ENCODE peak calls at places on chromosomes 3 and 15, in six cellular contexts. One of them, this sample, is unnamed. For H3K27me3, the result is how much of the 10 kb centered on the place peaks cover.

GRCh38 chr3:40379674-40380306 is 7.2 kb upstream of the ENTPD3 start:
- DNase-seq in neuronal stem cell: no peak
- DNase-seq in transverse colon: no peak
- DNase-seq in left lung: no peak
- DNase-seq in brain microvascular endothelial cell: no peak
- DNase-seq in PC-3: no peak
- DNase-seq in this sample: no peak

GRCh38 chr3:157135671-157136396 is 24.1 kb downstream of the CCNL1 start:
- DNase-seq in PC-3: peak
- DNase-seq in left lung: no peak
- DNase-seq in neuronal stem cell: no peak
- DNase-seq in transverse colon: no peak
- DNase-seq in brain microvascular endothelial cell: peak
- DNase-seq in this sample: no peak

GRCh38 chr3:141204343-141204742 is 27.3 kb upstream of the PXYLP1 start:
- DNase-seq in left lung: no peak
- DNase-seq in brain microvascular endothelial cell: no peak
- DNase-seq in neuronal stem cell: no peak
- DNase-seq in PC-3: no peak
- DNase-seq in transverse colon: no peak
- DNase-seq in this sample: no peak

GRCh38 chr3:129449279-129450115 is 9.5 kb downstream of the IFT122 start:
- DNase-seq in neuronal stem cell: no peak
- DNase-seq in left lung: no peak
- DNase-seq in PC-3: no peak
- DNase-seq in transverse colon: no peak
- DNase-seq in brain microvascular endothelial cell: no peak
- DNase-seq in this sample: no peak

GRCh38 chr3:141538568-141538967 is 51.7 kb downstream of the RASA2 start:
- DNase-seq in neuronal stem cell: no peak
- DNase-seq in transverse colon: no peak
- DNase-seq in left lung: no peak
- DNase-seq in brain microvascular endothelial cell: no peak
- DNase-seq in PC-3: peak
- DNase-seq in this sample: no peak

GRCh38 chr3:130386604-130387263 is 41.3 kb downstream of the COL6A5 start:
- DNase-seq in transverse colon: no peak
- DNase-seq in left lung: no peak
- DNase-seq in PC-3: peak
- DNase-seq in neuronal stem cell: no peak
- DNase-seq in brain microvascular endothelial cell: peak
- DNase-seq in this sample: no peak

GRCh38 chr3:30353711-30354467 is 252.5 kb upstream of the TGFBR2 start:
- DNase-seq in neuronal stem cell: no peak
- DNase-seq in transverse colon: peak
- DNase-seq in brain microvascular endothelial cell: no peak
- DNase-seq in left lung: no peak
- DNase-seq in PC-3: peak
- DNase-seq in this sample: peak

GRCh38 chr15:75063338-75063737 is 39.9 kb downstream of the PPCDC start:
- DNase-seq in left lung: no peak
- DNase-seq in transverse colon: no peak
- DNase-seq in brain microvascular endothelial cell: peak
- DNase-seq in neuronal stem cell: no peak
- DNase-seq in PC-3: no peak
- DNase-seq in this sample: no peak

GRCh38 chr3:141413387-141414140 is 45.3 kb downstream of the ZBTB38 start:
- DNase-seq in left lung: no peak
- DNase-seq in brain microvascular endothelial cell: no peak
- DNase-seq in transverse colon: no peak
- DNase-seq in neuronal stem cell: no peak
- DNase-seq in PC-3: no peak
- DNase-seq in this sample: no peak

GRCh38 chr15:91072162-91072561 is 27.9 kb upstream of the SV2B start:
- DNase-seq in brain microvascular endothelial cell: no peak
- DNase-seq in left lung: no peak
- DNase-seq in PC-3: no peak
- DNase-seq in transverse colon: no peak
- DNase-seq in neuronal stem cell: no peak
- DNase-seq in this sample: no peak

GRCh38 chr15:65044724-65045481 is at the start of gene SLC51B:
- DNase-seq in left lung: no peak
- DNase-seq in transverse colon: peak
- DNase-seq in brain microvascular endothelial cell: no peak
- DNase-seq in neuronal stem cell: no peak
- DNase-seq in PC-3: no peak
- DNase-seq in this sample: no peak

GRCh38 chr3:115766587-115767492 is 143.5 kb downstream of the GAP43 start:
- DNase-seq in transverse colon: no peak
- DNase-seq in neuronal stem cell: no peak
- DNase-seq in PC-3: peak
- DNase-seq in brain microvascular endothelial cell: peak
- DNase-seq in left lung: no peak
- DNase-seq in this sample: no peak

GRCh38 chr3:170154569-170155143 is 26.9 kb downstream of the PHC3 start:
- DNase-seq in brain microvascular endothelial cell: no peak
- DNase-seq in left lung: no peak
- DNase-seq in neuronal stem cell: no peak
- DNase-seq in transverse colon: no peak
- DNase-seq in PC-3: no peak
- DNase-seq in this sample: no peak

GRCh38 chr3:136070334-136070733 is 104.8 kb downstream of the PPP2R3A start:
- DNase-seq in left lung: no peak
- DNase-seq in neuronal stem cell: no peak
- DNase-seq in PC-3: peak
- DNase-seq in transverse colon: no peak
- DNase-seq in brain microvascular endothelial cell: peak
- DNase-seq in this sample: no peak

GRCh38 chr15:95141486-95141885 is 910.1 kb downstream of the MCTP2 start:
- DNase-seq in left lung: no peak
- DNase-seq in transverse colon: no peak
- DNase-seq in PC-3: no peak
- DNase-seq in neuronal stem cell: no peak
- DNase-seq in brain microvascular endothelial cell: no peak
- DNase-seq in this sample: no peak

GRCh38 chr3:30768703-30769550 is 125.5 kb downstream of the GADL1 start:
- DNase-seq in transverse colon: peak
- DNase-seq in PC-3: peak
- DNase-seq in left lung: peak
- DNase-seq in brain microvascular endothelial cell: peak
- DNase-seq in neuronal stem cell: peak
- DNase-seq in this sample: peak

GRCh38 chr15:97875513-97876285 is 84.8 kb upstream of the ARRDC4 start:
- DNase-seq in neuronal stem cell: no peak
- DNase-seq in left lung: peak
- DNase-seq in brain microvascular endothelial cell: no peak
- DNase-seq in PC-3: no peak
- DNase-seq in transverse colon: peak
- DNase-seq in this sample: no peak

GRCh38 chr15:100592898-100593297 is 9.1 kb downstream of the LINS1 start:
- DNase-seq in left lung: no peak
- DNase-seq in neuronal stem cell: no peak
- DNase-seq in PC-3: no peak
- DNase-seq in brain microvascular endothelial cell: peak
- DNase-seq in transverse colon: no peak
- DNase-seq in this sample: no peak

GRCh38 chr3:160755776-160756304 is at the start of gene PPM1L:
- DNase-seq in neuronal stem cell: peak
- DNase-seq in left lung: peak
- DNase-seq in PC-3: peak
- DNase-seq in transverse colon: peak
- DNase-seq in brain microvascular endothelial cell: peak
- DNase-seq in this sample: peak

GRCh38 chr3:53890726-53891499 is 746 bp downstream of the SELENOK start:
- DNase-seq in neuronal stem cell: no peak
- DNase-seq in PC-3: peak
- DNase-seq in left lung: no peak
- DNase-seq in transverse colon: peak
- DNase-seq in brain microvascular endothelial cell: peak
- DNase-seq in this sample: no peak

GRCh38 chr15:96268421-96269204 is 61.9 kb upstream of the NR2F2 start:
- DNase-seq in transverse colon: no peak
- DNase-seq in neuronal stem cell: no peak
- DNase-seq in PC-3: peak
- DNase-seq in left lung: no peak
- DNase-seq in brain microvascular endothelial cell: no peak
- DNase-seq in this sample: no peak

GRCh38 chr3:100104817-100105413 is 9.4 kb downstream of the FILIP1L start:
- DNase-seq in transverse colon: no peak
- DNase-seq in left lung: no peak
- DNase-seq in neuronal stem cell: no peak
- DNase-seq in PC-3: peak
- DNase-seq in brain microvascular endothelial cell: no peak
- DNase-seq in this sample: no peak

GRCh38 chr3:88321696-88322095 is 171.9 kb downstream of the C3orf38 start:
- DNase-seq in transverse colon: no peak
- DNase-seq in PC-3: peak
- DNase-seq in left lung: no peak
- DNase-seq in neuronal stem cell: no peak
- DNase-seq in brain microvascular endothelial cell: peak
- DNase-seq in this sample: no peak

GRCh38 chr3:61956236-61956635 is 394.9 kb downstream of the PTPRG start:
- DNase-seq in transverse colon: no peak
- DNase-seq in left lung: no peak
- DNase-seq in PC-3: no peak
- DNase-seq in brain microvascular endothelial cell: no peak
- DNase-seq in neuronal stem cell: no peak
- DNase-seq in this sample: no peak

GRCh38 chr3:104316118-104316517 is 1050.6 kb upstream of the ALCAM start:
- DNase-seq in transverse colon: no peak
- DNase-seq in brain microvascular endothelial cell: no peak
- DNase-seq in left lung: no peak
- DNase-seq in neuronal stem cell: no peak
- DNase-seq in PC-3: no peak
- DNase-seq in this sample: no peak

GRCh38 chr3:64451283-64452012 is 226.2 kb upstream of the PRICKLE2 start:
- DNase-seq in transverse colon: no peak
- DNase-seq in PC-3: no peak
- DNase-seq in left lung: no peak
- DNase-seq in neuronal stem cell: no peak
- DNase-seq in brain microvascular endothelial cell: no peak
- DNase-seq in this sample: no peak
- H3K27me3 ChIP-seq in transverse colon: under half
- H3K27me3 ChIP-seq in PC-3: under half
- H3K27me3 ChIP-seq in left lung: under half
- H3K27me3 ChIP-seq in neuronal stem cell: under half
- H3K27me3 ChIP-seq in brain microvascular endothelial cell: under half
- H3K27me3 ChIP-seq in this sample: under half

DNA sequence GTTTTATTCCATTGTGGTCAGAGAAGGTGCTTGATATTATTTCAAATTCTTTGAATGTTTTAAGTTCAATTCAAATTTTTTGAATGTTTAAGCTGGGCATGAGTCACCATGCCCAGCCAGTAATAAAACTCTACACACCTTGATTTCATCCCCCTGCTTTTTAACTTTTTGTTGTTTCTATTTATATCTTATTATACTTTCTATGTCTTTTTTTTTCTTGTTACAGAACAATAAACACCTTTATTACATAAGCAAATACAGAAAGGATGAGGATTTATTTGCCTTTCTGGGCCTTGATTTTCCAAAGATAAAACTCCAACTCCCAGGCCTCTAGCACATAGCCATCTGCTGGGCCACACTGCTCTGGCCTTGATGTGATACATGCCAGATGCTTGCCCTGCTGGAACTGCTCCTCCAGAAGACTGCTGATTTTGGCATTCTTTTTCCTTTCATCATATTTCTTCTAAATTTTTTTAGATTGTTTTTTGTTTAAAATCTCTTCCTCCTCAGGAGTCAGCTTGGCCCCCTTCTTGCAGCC is 14.0 kb downstream of the DNAH12 start:
- DNase-seq in brain microvascular endothelial cell: no peak
- DNase-seq in transverse colon: no peak
- DNase-seq in neuronal stem cell: no peak
- DNase-seq in left lung: no peak
- DNase-seq in PC-3: peak
- DNase-seq in this sample: no peak
- H3K4me3 ChIP-seq in brain microvascular endothelial cell: no peak
- H3K4me3 ChIP-seq in transverse colon: no peak
- H3K4me3 ChIP-seq in neuronal stem cell: no peak
- H3K4me3 ChIP-seq in left lung: no peak
- H3K4me3 ChIP-seq in PC-3: no peak
- H3K4me3 ChIP-seq in this sample: no peak

DNA sequence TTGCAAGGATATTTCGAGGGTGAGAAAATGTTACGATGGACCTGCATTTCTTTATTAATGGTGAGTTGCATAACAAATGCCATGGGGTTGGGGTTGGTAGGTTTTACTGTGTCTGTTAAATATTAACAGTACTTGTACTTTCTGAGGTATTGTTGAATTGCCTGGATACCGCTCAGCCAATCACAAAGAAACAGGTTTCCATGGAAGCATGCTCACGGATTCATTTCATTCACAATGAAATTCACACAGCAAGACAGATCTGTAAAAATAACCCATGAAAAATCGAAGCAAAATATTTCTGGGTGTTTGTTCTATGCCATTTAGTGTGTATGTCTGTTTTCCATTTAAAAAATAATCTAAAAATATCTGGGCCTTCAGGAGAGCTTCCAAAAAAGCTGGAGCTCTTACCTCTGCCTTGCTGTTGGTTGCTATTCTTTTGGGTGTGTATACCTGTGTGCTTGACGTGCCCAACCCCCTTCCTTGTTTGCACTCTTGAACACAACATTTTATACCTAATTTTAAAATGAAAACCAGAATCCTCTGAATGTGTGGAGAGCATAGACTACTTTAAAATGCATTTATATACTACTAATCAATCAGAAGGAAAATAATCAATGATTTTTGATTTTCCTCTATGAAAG is 479.8 kb upstream of the TBL1XR1 start:
- DNase-seq in transverse colon: peak
- DNase-seq in brain microvascular endothelial cell: no peak
- DNase-seq in left lung: no peak
- DNase-seq in PC-3: no peak
- DNase-seq in neuronal stem cell: no peak
- DNase-seq in this sample: no peak
- H3K27ac ChIP-seq in transverse colon: no peak
- H3K27ac ChIP-seq in brain microvascular endothelial cell: no peak
- H3K27ac ChIP-seq in left lung: peak
- H3K27ac ChIP-seq in PC-3: no peak
- H3K27ac ChIP-seq in neuronal stem cell: no peak
- H3K27ac ChIP-seq in this sample: no peak

DNA sequence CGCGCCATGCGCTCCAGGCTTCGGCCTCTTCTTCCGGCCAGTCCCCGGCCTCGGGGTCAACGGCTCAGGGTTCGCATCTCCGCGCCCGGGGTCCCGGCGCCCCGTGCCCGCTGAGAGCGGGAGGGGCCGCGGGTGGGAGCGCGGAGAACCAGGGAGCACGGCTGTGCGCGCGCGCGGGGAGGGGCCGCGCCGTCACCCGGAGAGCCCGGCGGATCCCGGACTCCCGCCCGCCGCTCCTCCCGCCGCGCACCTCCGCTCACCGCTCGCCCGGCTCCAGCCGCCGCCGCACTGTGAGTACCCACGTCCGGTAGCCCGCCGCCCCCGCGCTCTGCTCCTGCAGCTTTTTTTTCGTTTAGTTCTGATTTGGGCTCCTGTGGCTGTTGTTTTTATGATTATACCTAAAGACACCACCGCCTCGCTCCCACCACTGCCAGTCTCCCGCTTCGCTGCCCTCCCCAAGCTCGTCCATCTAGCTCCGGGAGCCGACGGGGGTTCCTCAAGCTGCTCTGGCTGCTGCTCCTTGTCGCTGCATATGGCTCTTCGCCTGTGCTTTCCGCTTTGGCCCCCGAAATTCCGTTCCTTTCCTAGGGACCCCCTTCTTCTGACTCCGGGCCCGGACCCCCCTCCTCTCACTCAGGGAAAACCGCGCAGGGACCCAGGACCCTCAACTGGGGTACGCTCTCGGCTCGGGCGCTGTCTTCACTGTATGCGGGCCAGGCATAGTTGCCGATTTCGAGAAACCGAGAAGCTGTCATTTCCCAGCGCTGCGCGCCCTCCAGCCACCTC is 1.7 kb upstream of the SKOR1 start:
- DNase-seq in left lung: peak
- DNase-seq in neuronal stem cell: no peak
- DNase-seq in transverse colon: no peak
- DNase-seq in PC-3: no peak
- DNase-seq in brain microvascular endothelial cell: no peak
- DNase-seq in this sample: no peak
- H3K27me3 ChIP-seq in left lung: half or more
- H3K27me3 ChIP-seq in neuronal stem cell: half or more
- H3K27me3 ChIP-seq in transverse colon: half or more
- H3K27me3 ChIP-seq in PC-3: under half
- H3K27me3 ChIP-seq in brain microvascular endothelial cell: half or more
- H3K27me3 ChIP-seq in this sample: half or more

This sample was measured in CD8-positive, alpha-beta T cell.